ENCODE peak calls at places on chromosomes 5 and 9, in six cellular contexts. O is sigmoid colon, L is kidney epithelial cell, F is AG10803, V is fibroblast of mammary gland, Z is GM13977. G is an unnamed sample.

GRCh38 chr9:112856200-112856599 is 34.5 kb downstream of the SLC46A2 start:
- DNase-seq in O (no peak), L (no peak), F (no peak), V (no peak), Z (no peak), G (no peak)

GRCh38 chr9:137919095-137919465 is 41.5 kb downstream of the CACNA1B start:
- DNase-seq in O (no peak), L (no peak), F (no peak), V (no peak), Z (peak), G (no peak)

GRCh38 chr9:14846871-14847311 is 63.3 kb downstream of the FREM1 start:
- DNase-seq in O (peak), L (peak), F (peak), V (peak), Z (peak), G (no peak)

GRCh38 chr5:3615829-3616228 is 20.2 kb downstream of the IRX1 start:
- DNase-seq in O (no peak), L (no peak), F (no peak), V (no peak), Z (no peak), G (no peak)

GRCh38 chr5:77923666-77924065 is 147.5 kb upstream of the TBCA start:
- DNase-seq in O (no peak), L (no peak), F (no peak), V (no peak), Z (no peak), G (no peak)

GRCh38 chr5:20833081-20833627 is 845.2 kb upstream of the CDH18 start:
- DNase-seq in O (no peak), L (no peak), F (no peak), V (no peak), Z (no peak), G (no peak)

GRCh38 chr9:7094052-7094451 is 336.3 kb downstream of the KDM4C start:
- DNase-seq in O (no peak), L (no peak), F (no peak), V (peak), Z (no peak), G (no peak)

GRCh38 chr5:90956511-90956910 is 397.9 kb downstream of the ADGRV1 start:
- DNase-seq in O (no peak), L (no peak), F (no peak), V (peak), Z (no peak), G (no peak)

GRCh38 chr5:170522211-170523128 is 18.6 kb downstream of the KCNIP1 start:
- DNase-seq in O (no peak), L (peak), F (peak), V (peak), Z (no peak), G (peak)

GRCh38 chr9:123866497-123866896 is 63.4 kb downstream of the DENND1A start:
- DNase-seq in O (no peak), L (no peak), F (peak), V (peak), Z (no peak), G (no peak)

GRCh38 chr9:123318961-123319421 is 37.0 kb upstream of the CRB2 start:
- DNase-seq in O (peak), L (no peak), F (no peak), V (no peak), Z (no peak), G (no peak)

GRCh38 chr5:170302729-170303501 is 5.3 kb upstream of the LCP2 start:
- DNase-seq in O (peak), L (no peak), F (no peak), V (no peak), Z (peak), G (no peak)

GRCh38 chr5:1510631-1511030 is 13.1 kb downstream of the LPCAT1 start:
- DNase-seq in O (peak), L (no peak), F (no peak), V (no peak), Z (no peak), G (no peak)

GRCh38 chr5:1594336-1595106 is 70.8 kb upstream of the LPCAT1 start:
- DNase-seq in O (peak), L (peak), F (peak), V (peak), Z (peak), G (no peak)

GRCh38 chr5:118126159-118126558 is 862.2 kb downstream of the DTWD2 start:
- DNase-seq in O (no peak), L (no peak), F (no peak), V (no peak), Z (no peak), G (peak)

GRCh38 chr5:58451732-58452565 is 7.9 kb downstream of the PLK2 start:
- DNase-seq in O (no peak), L (no peak), F (peak), V (no peak), Z (no peak), G (no peak)

GRCh38 chr9:111926421-111926875 is 29.8 kb downstream of the UGCG start:
- DNase-seq in O (peak), L (no peak), F (peak), V (peak), Z (peak), G (no peak)

GRCh38 chr5:19496056-19496455 is 491.9 kb downstream of the CDH18 start:
- DNase-seq in O (no peak), L (no peak), F (no peak), V (peak), Z (no peak), G (no peak)

GRCh38 chr5:131854134-131854533 is 57.3 kb upstream of the FNIP1 start:
- DNase-seq in O (no peak), L (no peak), F (no peak), V (peak), Z (no peak), G (no peak)

GRCh38 chr5:36703245-36703860 is 96.9 kb downstream of the SLC1A3 start:
- DNase-seq in O (no peak), L (no peak), F (peak), V (peak), Z (no peak), G (no peak)

GRCh38 chr5:142722146-142722545 is 36.3 kb upstream of the FGF1 start:
- DNase-seq in O (no peak), L (no peak), F (peak), V (peak), Z (no peak), G (no peak)

GRCh38 chr5:179909224-179909623 is 1.5 kb upstream of the TBC1D9B start:
- DNase-seq in O (no peak), L (no peak), F (no peak), V (no peak), Z (no peak), G (no peak)

GRCh38 chr5:51336878-51337277 is 46.4 kb upstream of the ISL1 start:
- DNase-seq in O (no peak), L (no peak), F (no peak), V (no peak), Z (no peak), G (no peak)

GRCh38 chr5:141234109-141234508 is 11.0 kb downstream of the PCDHB14 start:
- DNase-seq in O (no peak), L (no peak), F (peak), V (peak), Z (no peak), G (no peak)
- TF ChIP-seq CTCF in O (no peak), L (peak), F (peak), V (peak), Z (no peak), G (peak)

GRCh38 chr9:126014726-126015125 is 267.6 kb downstream of the PBX3 start:
- DNase-seq in O (no peak), L (no peak), F (no peak), V (no peak), Z (no peak), G (no peak)

DNA sequence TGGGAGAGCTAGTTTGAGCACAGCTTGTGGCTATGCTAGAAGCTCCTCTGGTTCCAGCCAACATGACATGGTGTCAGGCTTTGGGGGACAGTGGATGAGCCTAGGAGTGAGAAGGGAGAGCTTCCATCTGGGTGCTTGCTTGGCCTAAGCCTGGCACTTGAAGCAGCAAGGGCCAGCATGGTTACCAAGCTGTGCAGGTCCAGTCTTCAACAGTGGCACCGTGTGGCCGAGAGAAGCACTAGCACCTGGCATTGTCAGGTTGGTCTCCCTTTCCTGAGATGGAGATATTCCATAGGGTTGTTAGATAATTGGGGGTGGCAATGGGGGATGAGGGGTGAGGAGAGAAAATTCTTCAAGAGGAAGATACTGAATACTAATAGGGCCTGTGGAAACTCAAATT is 261.9 kb downstream of the PBX3 start:
- DNase-seq in O (no peak), L (no peak), F (no peak), V (peak), Z (no peak), G (no peak)
- TF ChIP-seq CTCF in O (no peak), L (no peak), F (peak), V (peak), Z (peak), G (peak)

GRCh38 chr9:10045598-10045997 is 567.2 kb downstream of the PTPRD start:
- DNase-seq in O (no peak), L (no peak), F (no peak), V (peak), Z (no peak), G (no peak)
- TF ChIP-seq CTCF in O (no peak), L (peak), F (peak), V (peak), Z (no peak), G (peak)

GRCh38 chr9:128818099-128818838 is at the start of gene ENDOG:
- DNase-seq in O (peak), L (peak), F (peak), V (peak), Z (peak), G (peak)

GRCh38 chr9:128821584-128822406 is 3.5 kb downstream of the ENDOG start:
- DNase-seq in O (no peak), L (no peak), F (no peak), V (no peak), Z (no peak), G (no peak)

GRCh38 chr9:128820665-128821583 is 2.6 kb downstream of the ENDOG start:
- DNase-seq in O (no peak), L (no peak), F (no peak), V (no peak), Z (no peak), G (no peak)

GRCh38 chr9:128819716-128820664 is 1.7 kb downstream of the ENDOG start:
- DNase-seq in O (peak), L (no peak), F (peak), V (peak), Z (no peak), G (no peak)

GRCh38 chr9:128818839-128819715 is 777 bp downstream of the ENDOG start:
- DNase-seq in O (no peak), L (no peak), F (no peak), V (no peak), Z (peak), G (no peak)
- TF ChIP-seq CTCF in O (no peak), L (no peak), F (no peak), V (no peak), Z (peak), G (peak)

GRCh38 chr5:14364096-14364495 is 217.5 kb upstream of the OTULINL start:
- DNase-seq in O (no peak), L (no peak), F (no peak), V (peak), Z (no peak), G (no peak)
- TF ChIP-seq CTCF in O (no peak), L (no peak), F (no peak), V (peak), Z (no peak), G (no peak)

GRCh38 chr5:92470770-92471169 is 1087.7 kb upstream of the ARRDC3 start:
- DNase-seq in O (no peak), L (no peak), F (no peak), V (no peak), Z (no peak), G (no peak)
- TF ChIP-seq CTCF in O (no peak), L (no peak), F (no peak), V (no peak), Z (peak), G (peak)